ENCODE peak calls at places on chromosomes 16 and 17, in ten cellular contexts. M is stromal cell of bone marrow; P is stimulated activated CD4-positive, alpha-beta T cell treated with anti-CD3 and anti-CD28 coated beads, Interleukin-2, amount 100 ng/mL, for 24 hours; S is astrocyte of the cerebellum; Y is T1000; A is activated CD8-positive, alpha-beta memory T cell treated with anti-CD3 and anti-CD28 coated beads, Interleukin-2, amount 50 U/mL, for 4 hours; E is effector CD4-positive, alpha-beta T cell; G is fibroblast of pulmonary artery; L is AG10803; J is activated CD4-positive, alpha-beta T cell treated with anti-CD3 and anti-CD28 coated beads for 36 hours. N is an unnamed sample.

GRCh38 chr16:83652898-83653297 is 154.9 kb upstream of the HSBP1 start:
- DNase-seq in M (no peak), P (no peak), S (no peak), Y (no peak), A (no peak), E (no peak), G (peak; percentile 3), L (peak; percentile 55), J (no peak), N (no peak)

GRCh38 chr16:3842994-3843393 is 37.5 kb downstream of the CREBBP start:
- DNase-seq in M (no peak), P (no peak), S (no peak), Y (no peak), A (no peak), E (no peak), G (peak; percentile 36), L (peak; percentile 73), J (no peak), N (no peak)

GRCh38 chr17:71441098-71441497 is 679.7 kb upstream of the SOX9 start:
- DNase-seq in M (peak; percentile 72), P (no peak), S (peak; percentile 42), Y (peak; percentile 45), A (no peak), E (no peak), G (peak; percentile 73), L (peak; percentile 82), J (no peak), N (no peak)

GRCh38 chr17:320139-320538 is 32.5 kb downstream of the RPH3AL start:
- DNase-seq in M (no peak), P (no peak), S (no peak), Y (no peak), A (no peak), E (no peak), G (no peak), L (no peak), J (no peak), N (no peak)

GRCh38 chr17:9239260-9239820 is 218.0 kb downstream of the NTN1 start:
- DNase-seq in M (no peak), P (peak; percentile 27), S (no peak), Y (no peak), A (peak; percentile 26), E (no peak), G (no peak), L (no peak), J (peak; percentile 48), N (peak; percentile 44)

GRCh38 chr17:32627233-32628008 is 140.6 kb downstream of the CDK5R1 start:
- DNase-seq in M (no peak), P (no peak), S (no peak), Y (no peak), A (no peak), E (no peak), G (peak; percentile 17), L (peak; percentile 10), J (no peak), N (no peak)

GRCh38 chr16:57801856-57802634 is at the start of gene KIFC3:
- DNase-seq in M (peak; percentile 60), P (peak; percentile 70), S (no peak), Y (peak; percentile 60), A (peak; percentile 77), E (peak; percentile 41), G (peak; percentile 77), L (peak; percentile 74), J (peak; percentile 86), N (peak; percentile 78)

GRCh38 chr17:45320931-45321461 is 4.2 kb upstream of the MAP3K14 start:
- DNase-seq in M (peak; percentile 96), P (no peak), S (peak; percentile 93), Y (peak; percentile 82), A (no peak), E (no peak), G (peak; percentile 83), L (peak; percentile 97), J (peak; percentile 48), N (peak; percentile 89)

GRCh38 chr17:16150251-16150859 is 65.0 kb downstream of the NCOR1 start:
- DNase-seq in M (no peak), P (no peak), S (peak; percentile 47), Y (no peak), A (no peak), E (no peak), G (peak; percentile 77), L (peak; percentile 16), J (no peak), N (peak; percentile 80)

GRCh38 chr16:74564451-74564984 is 42.4 kb downstream of the GLG1 start:
- DNase-seq in M (no peak), P (no peak), S (no peak), Y (no peak), A (no peak), E (no peak), G (no peak), L (no peak), J (no peak), N (no peak)

GRCh38 chr17:78142113-78142861 is 3.9 kb upstream of the C17orf99 start:
- DNase-seq in M (no peak), P (no peak), S (peak; percentile 32), Y (peak; percentile 58), A (no peak), E (no peak), G (peak; percentile 17), L (peak; percentile 13), J (peak; percentile 46), N (no peak)

GRCh38 chr17:40366861-40367518 is 2.5 kb upstream of the GJD3 start:
- DNase-seq in M (no peak), P (no peak), S (no peak), Y (no peak), A (no peak), E (no peak), G (no peak), L (no peak), J (no peak), N (no peak)

GRCh38 chr16:71409038-71409775 is 32.6 kb downstream of the TLE7 start:
- DNase-seq in M (no peak), P (no peak), S (no peak), Y (no peak), A (no peak), E (no peak), G (peak; percentile 16), L (no peak), J (no peak), N (no peak)

GRCh38 chr17:35596530-35597233 is 9.6 kb downstream of the AP2B1 start:
- DNase-seq in M (no peak), P (no peak), S (no peak), Y (no peak), A (no peak), E (no peak), G (no peak), L (no peak), J (no peak), N (no peak)

GRCh38 chr17:73768691-73769090 is 124.4 kb upstream of the SDK2 start:
- DNase-seq in M (no peak), P (no peak), S (no peak), Y (no peak), A (no peak), E (no peak), G (no peak), L (no peak), J (no peak), N (no peak)

GRCh38 chr16:86680661-86681439 is 102.5 kb downstream of the FOXL1 start:
- DNase-seq in M (peak; percentile 56), P (no peak), S (no peak), Y (no peak), A (no peak), E (no peak), G (peak; percentile 29), L (no peak), J (no peak), N (peak; percentile 75)

GRCh38 chr17:46866325-46866724 is 14.9 kb downstream of the WNT9B start:
- DNase-seq in M (no peak), P (no peak), S (no peak), Y (no peak), A (no peak), E (no peak), G (no peak), L (no peak), J (no peak), N (no peak)

GRCh38 chr17:35372846-35373531 is 432 bp downstream of the SLFN11 start:
- DNase-seq in M (no peak), P (peak; percentile 25), S (no peak), Y (no peak), A (peak; percentile 21), E (peak; percentile 4), G (no peak), L (no peak), J (peak; percentile 51), N (peak; percentile 28)

GRCh38 chr16:7550096-7550495 is 217.5 kb downstream of the RBFOX1 start:
- DNase-seq in M (no peak), P (no peak), S (no peak), Y (no peak), A (no peak), E (no peak), G (no peak), L (no peak), J (no peak), N (no peak)

GRCh38 chr16:3974751-3975150 is 94.2 kb upstream of the CREBBP start:
- DNase-seq in M (no peak), P (no peak), S (no peak), Y (no peak), A (no peak), E (no peak), G (no peak), L (no peak), J (no peak), N (no peak)

GRCh38 chr16:82584553-82585152 is 42.1 kb upstream of the CDH13 start:
- DNase-seq in M (no peak), P (no peak), S (no peak), Y (no peak), A (no peak), E (no peak), G (no peak), L (peak; percentile 2), J (no peak), N (no peak)

GRCh38 chr16:17657037-17657436 is 186.3 kb upstream of the XYLT1 start:
- DNase-seq in M (no peak), P (no peak), S (no peak), Y (no peak), A (no peak), E (no peak), G (no peak), L (no peak), J (no peak), N (no peak)

GRCh38 chr16:102060-102855 is 24.2 kb downstream of the MPG start:
- DNase-seq in M (no peak), P (no peak), S (no peak), Y (no peak), A (no peak), E (no peak), G (peak; percentile 72), L (no peak), J (no peak), N (peak; percentile 65)

GRCh38 chr16:20903889-20904506 is 3.4 kb downstream of the LYRM1 start:
- DNase-seq in M (no peak), P (no peak), S (no peak), Y (no peak), A (no peak), E (no peak), G (no peak), L (no peak), J (no peak), N (no peak)

GRCh38 chr16:55494994-55495421 is 13.9 kb upstream of the LPCAT2 start:
- DNase-seq in M (peak; percentile 81), P (no peak), S (peak; percentile 82), Y (no peak), A (no peak), E (no peak), G (peak; percentile 96), L (peak; percentile 98), J (no peak), N (peak; percentile 85)

GRCh38 chr16:55663770-55664677 is 8.2 kb downstream of the SLC6A2 start:
- DNase-seq in M (no peak), P (no peak), S (no peak), Y (peak; percentile 7), A (no peak), E (no peak), G (no peak), L (peak; percentile 26), J (no peak), N (no peak)

GRCh38 chr16:66569827-66570405 is 3.7 kb downstream of the CMTM1 start:
- DNase-seq in M (no peak), P (no peak), S (no peak), Y (no peak), A (no peak), E (no peak), G (peak; percentile 80), L (peak; percentile 41), J (no peak), N (peak; percentile 76)

GRCh38 chr17:48542956-48543853 is 1.7 kb downstream of the HOXB2 start:
- DNase-seq in M (no peak), P (peak; percentile 56), S (no peak), Y (peak; percentile 62), A (peak; percentile 53), E (peak; percentile 43), G (peak; percentile 66), L (no peak), J (peak; percentile 77), N (peak; percentile 61)

N was measured in endothelial cell of umbilical vein.